ENCODE peak calls at places on chromosomes 6 and 20, in six cellular contexts. W is heart right ventricle, B is tibial nerve, H is AG09309, I is cardiac muscle cell, S is A549. G is an unnamed sample.

GRCh38 chr6:131443514-131443913 is 129.5 kb upstream of the ARG1 start:
- DNase-seq in W (no peak), I (no peak), H (no peak), B (no peak), S (no peak), G (no peak)

GRCh38 chr20:8200220-8200619 is 68.2 kb downstream of the PLCB1 start:
- DNase-seq in I (no peak), B (no peak), W (no peak), H (no peak), S (no peak), G (no peak)

GRCh38 chr6:150150821-150151646 is 8.2 kb downstream of the PPP1R14C start:
- DNase-seq in W (no peak), I (no peak), B (no peak), S (no peak), H (no peak), G (no peak)

GRCh38 chr6:155310596-155310995 is 3.7 kb downstream of the TFB1M start:
- DNase-seq in I (no peak), B (no peak), H (no peak), W (no peak), S (no peak), G (no peak)

GRCh38 chr20:60299951-60300350 is 341.7 kb downstream of the CDH26 start:
- DNase-seq in S (no peak), I (no peak), H (no peak), W (no peak), B (no peak), G (no peak)

GRCh38 chr6:11675610-11676009 is 103.0 kb downstream of the ADTRP start:
- DNase-seq in H (no peak), S (no peak), W (no peak), B (no peak), I (no peak), G (no peak)

GRCh38 chr6:116022841-116023380 is 37.8 kb downstream of the FRK start:
- DNase-seq in H (no peak), W (no peak), B (no peak), S (no peak), I (no peak), G (no peak)

GRCh38 chr6:16105874-16106273 is 23.0 kb upstream of the MYLIP start:
- DNase-seq in W (no peak), B (no peak), S (no peak), I (no peak), H (peak), G (no peak)

GRCh38 chr6:43271103-43271815 is 26.8 kb upstream of the SLC22A7 start:
- DNase-seq in H (no peak), B (no peak), W (no peak), S (no peak), I (no peak), G (no peak)

GRCh38 chr6:28565823-28566526 is 40.3 kb downstream of the GPX5 start:
- DNase-seq in S (no peak), H (no peak), I (no peak), W (no peak), B (no peak), G (no peak)

GRCh38 chr6:109351231-109352132 is 30.8 kb downstream of the CD164 start:
- DNase-seq in S (no peak), I (no peak), B (peak), W (no peak), H (no peak), G (no peak)

GRCh38 chr6:69090132-69090531 is 455.1 kb downstream of the ADGRB3 start:
- DNase-seq in B (no peak), S (no peak), I (no peak), W (peak), H (no peak), G (no peak)

GRCh38 chr6:104908031-104908430 is 48.3 kb upstream of the HACE1 start:
- DNase-seq in H (no peak), S (no peak), B (no peak), I (no peak), W (no peak), G (no peak)

GRCh38 chr6:112163295-112164257 is 76.2 kb downstream of the FAM229B start:
- DNase-seq in H (no peak), I (peak), B (peak), S (peak), W (peak), G (peak)

GRCh38 chr6:169424821-169425240 is 171.2 kb upstream of the THBS2 start:
- DNase-seq in I (no peak), H (no peak), W (no peak), S (no peak), B (no peak), G (peak)

GRCh38 chr6:157380458-157380778 is 572 bp upstream of the ZDHHC14 start:
- DNase-seq in B (no peak), W (no peak), S (no peak), I (no peak), H (no peak), G (no peak)

GRCh38 chr6:136347847-136348246 is 58.2 kb upstream of the BCLAF1 start:
- DNase-seq in S (no peak), I (no peak), B (peak), H (no peak), W (no peak), G (no peak)

GRCh38 chr6:12479885-12480284 is 189.7 kb downstream of the EDN1 start:
- DNase-seq in I (no peak), H (no peak), S (no peak), W (no peak), B (no peak), G (no peak)

DNA sequence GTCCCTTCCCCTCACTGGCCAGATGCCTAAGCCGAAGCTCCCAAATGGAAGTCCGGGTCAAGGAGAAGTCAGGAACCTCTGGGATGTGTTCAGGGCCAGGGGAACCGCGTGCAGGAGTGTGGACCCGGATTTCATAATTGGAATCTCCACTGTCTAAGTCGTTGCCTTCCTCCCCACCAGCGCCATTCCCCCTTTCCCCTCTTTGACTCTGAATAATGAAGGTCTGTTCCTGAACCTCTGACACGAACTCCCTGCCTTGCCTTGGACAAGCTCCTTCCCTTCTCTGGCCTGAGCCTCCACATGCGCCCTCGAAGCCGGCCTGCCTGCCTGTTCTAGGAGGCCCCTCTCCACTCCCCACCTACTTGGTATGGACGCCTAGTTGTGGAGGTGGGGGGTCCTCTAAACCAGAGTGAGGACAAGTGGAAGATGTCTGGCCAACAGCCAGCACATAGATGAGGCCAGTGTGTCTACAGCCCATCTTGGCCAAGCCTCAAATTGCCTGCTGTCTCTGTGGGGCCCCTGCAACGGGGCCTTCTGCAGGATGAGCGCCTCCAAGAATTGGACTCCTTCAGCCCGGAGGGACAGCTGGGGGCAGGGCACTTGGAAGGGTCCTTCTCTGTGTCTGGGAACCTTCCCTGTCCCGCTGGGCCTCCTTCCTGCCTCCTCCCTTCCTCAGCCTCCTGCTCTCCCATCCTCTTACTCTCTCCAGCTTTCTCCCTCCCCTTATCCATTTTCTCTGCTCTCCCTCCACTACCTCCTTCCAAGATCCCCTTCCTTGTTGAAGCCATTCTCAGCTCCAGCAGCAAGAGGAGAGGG is 1.5 kb downstream of the MDFI start:
- DNase-seq in H (no peak), W (no peak), I (no peak), S (no peak), B (no peak), G (no peak)
- H3K4me3 ChIP-seq in H (no peak), W (no peak), I (peak), S (no peak), B (no peak), G (peak)

DNA sequence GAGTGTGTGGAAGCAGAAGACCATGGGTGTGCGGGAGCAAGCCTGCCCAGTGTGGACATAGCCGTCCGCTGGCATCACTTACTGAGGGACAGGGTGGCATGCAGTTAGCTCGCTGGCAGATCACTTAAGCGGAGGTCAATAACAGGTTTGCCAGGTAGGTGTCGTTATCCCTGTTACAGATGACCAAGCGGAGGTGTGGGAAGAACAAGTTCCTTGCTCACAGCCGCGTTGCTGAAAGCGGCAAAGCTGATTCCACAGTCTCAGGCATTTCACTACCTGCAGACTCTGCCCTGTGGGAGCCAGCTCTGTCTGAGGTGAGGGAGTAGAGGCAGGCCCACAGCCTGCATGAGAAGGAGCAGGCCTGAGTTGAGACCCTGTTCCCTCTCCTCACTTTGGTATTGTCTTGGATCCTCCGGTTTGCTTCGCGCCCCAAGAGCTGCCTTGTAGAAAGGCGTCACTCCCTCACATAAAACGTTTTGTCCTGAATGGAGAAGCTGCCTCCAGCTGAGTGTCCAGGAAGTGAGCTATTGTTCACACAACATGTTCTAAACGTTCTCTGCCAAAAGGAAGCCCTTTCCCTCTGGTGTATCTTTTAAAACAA is 96.9 kb downstream of the TCP11 start:
- DNase-seq in H (no peak), B (no peak), S (no peak), W (no peak), I (no peak), G (no peak)
- TF ChIP-seq CTCF in H (no peak), B (no peak), S (no peak), W (no peak), I (no peak), G (no peak)

DNA sequence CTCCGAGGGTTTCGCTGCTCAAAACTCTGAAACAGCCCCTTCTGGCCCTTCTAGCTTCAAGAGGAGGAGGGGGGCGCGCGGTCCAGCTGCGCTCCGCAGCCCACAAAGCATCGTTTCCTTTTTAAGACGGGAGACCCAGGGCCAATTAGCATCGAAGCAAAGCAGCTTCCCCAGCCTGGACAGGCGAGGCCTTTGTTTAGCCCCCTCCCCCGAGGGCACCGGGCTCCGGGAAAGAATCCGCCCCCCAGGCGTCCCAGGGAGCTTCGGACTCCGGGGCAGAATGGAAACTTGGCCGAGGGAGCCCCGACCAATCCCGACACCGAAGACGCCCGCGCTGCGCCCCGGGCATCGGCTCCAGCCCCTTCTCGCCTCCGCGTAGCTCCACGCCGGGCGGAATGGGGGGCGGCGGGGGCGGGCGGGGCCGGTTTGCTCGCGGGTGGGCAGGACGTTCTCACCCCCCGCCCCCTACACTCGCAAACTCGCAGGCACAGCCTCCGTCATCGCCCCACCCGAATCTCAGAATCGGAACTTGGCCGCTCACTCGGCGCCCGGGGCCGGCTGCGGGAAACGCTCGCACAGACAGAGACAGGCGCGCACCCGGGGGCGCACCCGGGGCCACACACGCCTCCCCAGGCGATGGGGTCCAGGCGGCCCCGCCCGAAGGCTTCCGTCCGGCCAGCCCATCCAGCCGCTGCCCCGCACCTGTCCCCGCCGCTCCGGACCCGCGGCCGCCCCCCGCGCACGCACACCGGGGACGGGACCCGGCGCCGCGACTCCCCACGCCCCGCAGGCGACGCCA is 626 bp downstream of the NKAIN4 start:
- DNase-seq in S (peak), W (no peak), H (no peak), B (no peak), I (peak), G (no peak)
- H3K4me3 ChIP-seq in S (peak), W (peak), H (no peak), B (peak), I (peak), G (peak)

GRCh38 chr20:1777476-1777820 is 117.8 kb upstream of the SIRPA start:
- DNase-seq in S (no peak), W (no peak), B (no peak), I (no peak), H (no peak), G (no peak)
- TF ChIP-seq CTCF in S (no peak), W (no peak), B (no peak), I (no peak), H (no peak), G (no peak)

DNA sequence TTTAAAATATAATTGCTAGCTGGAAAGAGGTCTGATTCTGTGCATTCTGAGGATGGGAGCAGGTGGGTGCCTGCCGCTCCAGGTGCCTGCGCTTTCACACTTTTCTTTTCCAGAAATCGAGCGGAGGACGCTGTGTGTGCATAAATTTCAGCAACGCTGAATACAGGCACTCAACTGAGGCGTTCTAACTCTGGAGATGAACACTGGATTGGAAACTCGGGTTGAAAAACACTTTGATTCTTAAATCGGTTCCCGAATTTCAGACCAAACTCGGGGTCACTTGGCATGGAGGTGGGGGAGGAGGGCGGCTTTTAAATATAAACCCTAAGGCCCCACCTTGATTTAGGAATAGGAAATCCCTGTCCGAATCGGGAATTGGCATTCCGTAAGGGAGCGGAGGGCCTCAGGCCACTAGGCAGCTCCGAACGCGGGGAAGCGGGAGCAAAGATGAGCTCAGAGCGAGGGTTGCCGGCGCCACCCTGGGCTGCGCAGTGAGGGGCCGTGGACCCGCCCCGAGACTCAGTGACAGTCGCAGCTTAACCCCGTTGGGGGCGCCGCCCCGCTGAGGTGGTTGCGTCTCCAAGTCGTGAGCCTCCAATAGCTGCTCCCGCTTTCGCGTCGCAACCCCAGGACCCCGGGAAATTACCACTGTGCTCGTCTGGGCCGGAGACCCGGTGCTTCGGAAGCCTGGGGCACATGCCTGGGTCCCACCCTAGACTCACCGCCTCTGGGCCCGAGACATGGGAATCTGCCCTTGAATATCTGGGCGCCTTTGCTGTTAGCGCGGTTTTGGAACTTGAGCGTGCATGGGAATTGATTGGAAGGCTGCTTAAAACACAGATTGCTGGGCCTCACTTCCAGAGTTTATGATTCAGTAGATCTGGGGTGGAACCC is 4.5 kb upstream of the SIM1 start:
- DNase-seq in B (no peak), W (no peak), I (no peak), H (no peak), S (no peak), G (no peak)
- H3K4me3 ChIP-seq in B (no peak), W (no peak), I (no peak), H (no peak), S (no peak), G (no peak)

GRCh38 chr6:99822741-99823512 is 171.1 kb downstream of the MCHR2 start:
- DNase-seq in B (no peak), S (peak), W (peak), H (peak), I (peak), G (no peak)
- TF ChIP-seq CTCF in B (no peak), S (peak), W (no peak), H (peak), I (peak), G (peak)

GRCh38 chr20:12997128-12997655 is 11.6 kb upstream of the SPTLC3 start:
- DNase-seq in H (no peak), I (no peak), W (no peak), B (no peak), S (no peak), G (no peak)

GRCh38 chr20:12998046-12998445 is 10.7 kb upstream of the SPTLC3 start:
- DNase-seq in I (no peak), W (no peak), S (no peak), H (no peak), B (no peak), G (no peak)

GRCh38 chr20:12999201-12999600 is 9.6 kb upstream of the SPTLC3 start:
- DNase-seq in I (no peak), W (no peak), H (no peak), B (no peak), S (no peak), G (no peak)

GRCh38 chr20:13006825-13007224 is 1.9 kb upstream of the SPTLC3 start:
- DNase-seq in H (peak), W (no peak), S (no peak), I (no peak), B (no peak), G (no peak)

GRCh38 chr20:13002256-13002655 is 6.5 kb upstream of the SPTLC3 start:
- DNase-seq in B (no peak), W (no peak), S (no peak), H (no peak), I (no peak), G (no peak)
- H3K4me3 ChIP-seq in B (no peak), W (no peak), S (no peak), H (no peak), I (no peak), G (no peak)

G was measured in psoas muscle.